ENCODE peak calls at places on chromosomes 4 and X, in six cellular contexts. W, U, T, P, S and H are unnamed samples.

GRCh38 chrX:145484740-145485139 is 237.4 kb downstream of the SPANXN1 start:
- DNase-seq in P (no peak), W (no peak), T (no peak), U (no peak), S (no peak), H (no peak)

GRCh38 chrX:13938766-13939530 is 90.7 kb downstream of the GEMIN8 start:
- DNase-seq in W (no peak), S (no peak), T (no peak), U (no peak), P (no peak), H (no peak)

GRCh38 chrX:47743504-47743903 is 84.5 kb upstream of the UXT start:
- DNase-seq in W (peak), U (no peak), P (no peak), S (no peak), T (no peak), H (no peak)

GRCh38 chr4:166252487-166253402 is 379.7 kb downstream of the TLL1 start:
- DNase-seq in S (peak), W (peak), U (no peak), T (no peak), P (peak), H (no peak)

GRCh38 chr4:75678473-75678872 is 5.3 kb upstream of the G3BP2 start:
- DNase-seq in U (no peak), T (no peak), W (no peak), P (no peak), S (no peak), H (no peak)

GRCh38 chr4:73520821-73521220 is 39.3 kb downstream of the AFM start:
- DNase-seq in S (no peak), U (no peak), W (peak), P (peak), T (no peak), H (no peak)

GRCh38 chrX:29024813-29025342 is 437.6 kb downstream of the IL1RAPL1 start:
- DNase-seq in P (no peak), S (no peak), W (no peak), U (no peak), T (no peak), H (no peak)

GRCh38 chr4:126839066-126839465 is 793.7 kb upstream of the INTU start:
- DNase-seq in P (no peak), S (no peak), W (no peak), T (no peak), U (no peak), H (no peak)

GRCh38 chr4:2800691-2801596 is 8.1 kb downstream of the SH3BP2 start:
- DNase-seq in P (no peak), T (peak), W (no peak), U (peak), S (no peak), H (no peak)